ENCODE peak calls at places on chromosome 2, in ten cellular contexts. B, P, I, V, Y, T, F, U, D and A are unnamed samples.

GRCh38 chr2:181106229-181106628 is 125.8 kb downstream of the UBE2E3 start:
- DNase-seq in B (no peak), P (no peak), I (no peak), V (no peak), Y (no peak), T (no peak), F (no peak), U (no peak), D (no peak), A (no peak)

GRCh38 chr2:3656762-3657691 is 973 bp upstream of the ALLC start:
- DNase-seq in B (no peak), P (no peak), I (no peak), V (no peak), Y (no peak), T (no peak), F (no peak), U (no peak), D (no peak), A (no peak)

GRCh38 chr2:144048631-144049060 is 471.3 kb downstream of the ZEB2 start:
- DNase-seq in B (no peak), P (no peak), I (no peak), V (no peak), Y (no peak), T (no peak), F (no peak), U (peak; percentile 46), D (no peak), A (peak; percentile 77)

GRCh38 chr2:113212245-113213060 is 38.7 kb downstream of the PSD4 start:
- DNase-seq in B (no peak), P (peak; percentile 74), I (no peak), V (no peak), Y (no peak), T (no peak), F (peak; percentile 14), U (no peak), D (no peak), A (no peak)

GRCh38 chr2:197972017-197972416 is 167.6 kb downstream of the PLCL1 start:
- DNase-seq in B (no peak), P (peak; percentile 20), I (no peak), V (peak; percentile 48), Y (no peak), T (no peak), F (peak; percentile 21), U (no peak), D (no peak), A (peak; percentile 7)

GRCh38 chr2:159035790-159036411 is 67.5 kb downstream of the TANC1 start:
- DNase-seq in B (peak; percentile 64), P (no peak), I (peak; percentile 10), V (no peak), Y (peak; percentile 62), T (no peak), F (no peak), U (peak; percentile 34), D (peak; percentile 70), A (peak; percentile 71)

GRCh38 chr2:223580951-223581350 is 21.2 kb downstream of the SCG2 start:
- DNase-seq in B (no peak), P (no peak), I (peak; percentile 26), V (no peak), Y (no peak), T (no peak), F (no peak), U (no peak), D (no peak), A (no peak)

GRCh38 chr2:223779877-223780276 is 57.5 kb downstream of the AP1S3 start:
- DNase-seq in B (no peak), P (no peak), I (peak; percentile 50), V (no peak), Y (peak; percentile 60), T (peak; percentile 62), F (no peak), U (peak; percentile 48), D (no peak), A (peak; percentile 35)

GRCh38 chr2:190843874-190844699 is 36.5 kb upstream of the GLS start:
- DNase-seq in B (no peak), P (no peak), I (peak; percentile 31), V (no peak), Y (peak; percentile 85), T (no peak), F (no peak), U (no peak), D (no peak), A (no peak)

GRCh38 chr2:238582159-238582558 is 155.4 kb downstream of the ASB1 start:
- DNase-seq in B (no peak), P (no peak), I (no peak), V (no peak), Y (no peak), T (no peak), F (no peak), U (no peak), D (no peak), A (no peak)

GRCh38 chr2:188902906-188903305 is 71.3 kb upstream of the COL3A1 start:
- DNase-seq in B (no peak), P (no peak), I (no peak), V (no peak), Y (no peak), T (no peak), F (no peak), U (no peak), D (no peak), A (no peak)

GRCh38 chr2:201406077-201406662 is 45.1 kb downstream of the TRAK2 start:
- DNase-seq in B (no peak), P (peak; percentile 23), I (no peak), V (no peak), Y (no peak), T (no peak), F (peak; percentile 14), U (peak; percentile 26), D (no peak), A (peak; percentile 87)

GRCh38 chr2:43099797-43100196 is 126.6 kb downstream of the ZFP36L2 start:
- DNase-seq in B (no peak), P (no peak), I (no peak), V (no peak), Y (no peak), T (no peak), F (no peak), U (no peak), D (no peak), A (no peak)

GRCh38 chr2:43098539-43098938 is 127.9 kb downstream of the ZFP36L2 start:
- DNase-seq in B (no peak), P (no peak), I (no peak), V (no peak), Y (no peak), T (no peak), F (no peak), U (no peak), D (no peak), A (no peak)

GRCh38 chr2:43097650-43098049 is 128.8 kb downstream of the ZFP36L2 start:
- DNase-seq in B (no peak), P (no peak), I (no peak), V (no peak), Y (no peak), T (no peak), F (no peak), U (no peak), D (no peak), A (no peak)

GRCh38 chr2:43095533-43096295 is 130.7 kb downstream of the ZFP36L2 start:
- DNase-seq in B (no peak), P (no peak), I (no peak), V (no peak), Y (no peak), T (no peak), F (no peak), U (no peak), D (no peak), A (no peak)

DNA sequence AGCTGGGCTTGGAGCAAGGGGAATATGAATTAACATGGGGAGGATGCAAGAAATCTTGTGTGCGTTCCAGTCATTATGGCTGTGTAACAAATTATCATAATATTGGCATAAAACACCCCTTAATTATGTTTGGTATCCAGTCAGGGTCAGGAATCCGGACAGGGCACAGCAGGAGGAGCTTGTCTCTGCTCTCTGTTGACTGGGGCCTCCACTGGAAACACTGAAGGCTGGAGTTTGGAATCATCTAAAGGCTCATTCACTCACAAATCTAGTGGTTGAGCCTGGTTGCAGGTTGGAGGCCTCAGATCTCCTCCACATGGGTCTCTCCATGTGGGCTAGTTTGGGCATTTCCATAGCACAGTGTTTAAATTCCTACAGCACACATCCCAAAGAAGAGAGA is 128.3 kb downstream of the ZFP36L2 start:
- DNase-seq in B (no peak), P (no peak), I (no peak), V (no peak), Y (no peak), T (no peak), F (no peak), U (no peak), D (no peak), A (no peak)
- TF ChIP-seq POLR2A in B (no peak), P (no peak), I (no peak), V (no peak), Y (no peak), T (no peak), F (no peak), U (no peak), D (no peak), A (no peak)

GRCh38 chr2:32010670-32011565 is at the start of gene MEMO1:
- DNase-seq in B (peak; percentile 95), P (peak; percentile 89), I (peak; percentile 98), V (peak; percentile 79), Y (peak; percentile 83), T (peak; percentile 94), F (peak; percentile 91), U (peak; percentile 94), D (peak; percentile 95), A (peak; percentile 87)
- TF ChIP-seq POLR2A in B (no peak), P (peak; percentile 21), I (peak; percentile 79), V (peak; percentile 93), Y (peak; percentile 89), T (peak; percentile 78), F (peak; percentile 77), U (peak; percentile 91), D (peak; percentile 69), A (peak; percentile 82)

GRCh38 chr2:102258025-102258385 is 53.4 kb upstream of the IL1RL1 start:
- DNase-seq in B (no peak), P (no peak), I (no peak), V (no peak), Y (no peak), T (no peak), F (peak; percentile 53), U (no peak), D (no peak), A (no peak)
- TF ChIP-seq POLR2A in B (no peak), P (no peak), I (no peak), V (no peak), Y (no peak), T (no peak), F (no peak), U (no peak), D (no peak), A (no peak)

DNA sequence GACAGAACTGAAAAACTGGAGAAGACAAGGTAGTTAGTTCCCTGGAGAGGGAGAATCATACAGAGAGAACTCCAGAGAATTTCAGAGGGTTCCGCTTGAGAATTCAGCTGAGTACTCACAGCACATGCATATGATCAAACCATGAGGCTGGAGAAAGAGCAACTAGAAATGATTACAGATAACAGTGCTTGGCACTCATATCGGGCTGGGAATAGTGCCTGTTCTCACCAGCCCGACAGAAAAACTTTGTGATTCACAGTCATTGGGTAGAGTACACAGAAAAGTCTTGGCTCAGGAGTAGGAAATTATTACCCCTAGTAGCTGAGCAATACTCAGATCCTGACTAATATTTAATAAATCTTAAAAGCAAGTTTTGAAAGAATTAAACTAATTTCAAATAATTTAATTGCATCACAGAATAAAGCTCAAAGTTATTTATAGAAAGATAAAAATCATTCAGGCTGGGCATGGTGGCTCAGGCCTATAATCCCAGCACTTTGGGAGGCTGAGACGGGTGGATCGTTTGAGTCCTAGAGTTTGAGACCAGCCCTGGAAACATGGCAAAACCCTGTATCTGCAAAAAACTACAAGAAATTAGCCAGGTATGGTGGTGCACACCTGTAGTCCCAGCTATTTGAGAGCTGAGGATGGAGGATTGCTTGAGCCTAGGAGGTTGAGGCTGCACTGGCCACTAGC is 6.9 kb downstream of the WDPCP start:
- DNase-seq in B (no peak), P (peak; percentile 55), I (no peak), V (no peak), Y (no peak), T (no peak), F (no peak), U (no peak), D (no peak), A (peak; percentile 16)
- TF ChIP-seq POLR2A in B (no peak), P (no peak), I (no peak), V (no peak), Y (no peak), T (no peak), F (no peak), U (no peak), D (no peak), A (no peak)